ENCODE peak calls at places on chromosomes 5 and 9, in five cellular contexts. Q, C, L, H and J are unnamed samples.
A peak's percentile ranks its signal among the peaks of the same experiment; 100 is the strongest.

GRCh38 chr9:93134740-93135444 is 841 bp upstream of the NINJ1 start:
- DNase-seq in Q (no peak), C (no peak), L (no peak), H (no peak), J (no peak)

GRCh38 chr9:107929439-107929838 is 439.9 kb upstream of the KLF4 start:
- DNase-seq in C (no peak), H (no peak), Q (no peak), L (no peak), J (no peak)

GRCh38 chr5:139897342-139897741 is 101.7 kb downstream of the PSD2 start:
- DNase-seq in C (no peak), L (no peak), Q (no peak), H (no peak), J (no peak)

GRCh38 chr9:129962889-129963703 is 79.9 kb downstream of the FNBP1 start:
- DNase-seq in H (peak; percentile 94), L (peak; percentile 68), Q (no peak), C (peak; percentile 42), J (peak; percentile 74)

GRCh38 chr9:3525836-3526165 is at the start of gene RFX3:
- DNase-seq in Q (peak; percentile 91), H (peak; percentile 98), L (peak; percentile 95), C (peak; percentile 96), J (peak; percentile 98)

GRCh38 chr9:131237931-131238401 is 38.3 kb downstream of the FAM78A start:
- DNase-seq in C (peak; percentile 36), L (peak; percentile 70), Q (peak; percentile 26), H (peak; percentile 97), J (peak; percentile 93)

GRCh38 chr9:119559056-119559455 is 189.8 kb upstream of the BRINP1 start:
- DNase-seq in H (no peak), L (no peak), C (no peak), Q (no peak), J (no peak)

GRCh38 chr5:53071738-53072137 is 37.8 kb downstream of the MOCS2 start:
- DNase-seq in H (no peak), L (peak; percentile 51), Q (no peak), C (no peak), J (no peak)

GRCh38 chr9:81737871-81738507 is 48.6 kb upstream of the TLE1 start:
- DNase-seq in Q (peak; percentile 48), C (no peak), L (peak; percentile 93), H (no peak), J (no peak)

GRCh38 chr9:35882265-35882848 is 12.2 kb upstream of the OR13J1 start:
- DNase-seq in L (peak; percentile 75), H (peak; percentile 60), C (peak; percentile 78), Q (peak; percentile 63), J (peak; percentile 75)

GRCh38 chr5:76475936-76476335 is 72.9 kb downstream of the IQGAP2 start:
- DNase-seq in C (no peak), Q (no peak), H (no peak), L (no peak), J (no peak)

GRCh38 chr5:35087971-35088370 is 40.2 kb upstream of the AGXT2 start:
- DNase-seq in L (peak; percentile 66), C (no peak), Q (no peak), H (no peak), J (no peak)

GRCh38 chr5:141781910-141782309 is 96.3 kb downstream of the PCDH1 start:
- DNase-seq in H (no peak), C (no peak), L (no peak), Q (no peak), J (no peak)

GRCh38 chr5:58208674-58209073 is 251.2 kb downstream of the PLK2 start:
- DNase-seq in Q (no peak), C (no peak), H (no peak), L (no peak), J (no peak)

GRCh38 chr9:83714316-83714715 is 6.6 kb upstream of the UBQLN1 start:
- DNase-seq in Q (no peak), L (no peak), H (peak; percentile 17), C (no peak), J (no peak)

GRCh38 chr9:124392254-124392653 is 23.0 kb downstream of the PSMB7 start:
- DNase-seq in L (no peak), C (no peak), Q (no peak), H (no peak), J (no peak)

GRCh38 chr5:32027717-32028321 is 146.3 kb downstream of the GOLPH3 start:
- DNase-seq in Q (peak; percentile 70), L (peak; percentile 96), C (peak; percentile 76), H (no peak), J (peak; percentile 87)

GRCh38 chr9:128175743-128176142 is 15.6 kb downstream of the CIZ1 start:
- DNase-seq in L (no peak), Q (no peak), C (no peak), H (no peak), J (no peak)

GRCh38 chr5:68046445-68046844 is 169.1 kb upstream of the PIK3R1 start:
- DNase-seq in C (no peak), L (peak; percentile 99), Q (peak; percentile 78), H (no peak), J (peak; percentile 26)

GRCh38 chr5:172886974-172887491 is 53.0 kb downstream of the ERGIC1 start:
- DNase-seq in H (no peak), L (peak; percentile 88), Q (peak; percentile 46), C (peak; percentile 51), J (no peak)

GRCh38 chr5:76874088-76874581 is 24.3 kb downstream of the S100Z start:
- DNase-seq in C (no peak), Q (no peak), H (no peak), L (no peak), J (no peak)

GRCh38 chr5:1323803-1324173 is 21.1 kb downstream of the CLPTM1L start:
- DNase-seq in L (no peak), C (no peak), Q (no peak), H (no peak), J (no peak)

GRCh38 chr9:77427256-77427927 is 220.7 kb downstream of the GNA14 start:
- DNase-seq in C (no peak), L (no peak), H (no peak), Q (no peak), J (no peak)

GRCh38 chr5:102921341-102922047 is 166.4 kb downstream of the PAM start:
- DNase-seq in C (no peak), L (no peak), H (no peak), Q (no peak), J (no peak)

GRCh38 chr5:132258102-132259060 is 885 bp downstream of the PDLIM4 start:
- DNase-seq in C (no peak), H (no peak), Q (no peak), L (peak; percentile 58), J (no peak)

GRCh38 chr9:130112244-130113151 is 58.8 kb downstream of the GPR107 start:
- DNase-seq in L (no peak), C (no peak), H (peak; percentile 48), Q (no peak), J (no peak)

GRCh38 chr9:20582150-20582549 is 40.1 kb downstream of the MLLT3 start:
- DNase-seq in L (no peak), Q (no peak), H (peak; percentile 47), C (no peak), J (no peak)

GRCh38 chr9:126665696-126666035 is 51.9 kb downstream of the LMX1B start:
- DNase-seq in Q (no peak), C (no peak), L (no peak), H (no peak), J (no peak)

GRCh38 chr5:51414516-51414915 is 31.3 kb downstream of the ISL1 start:
- DNase-seq in L (no peak), Q (no peak), C (no peak), H (no peak), J (no peak)

GRCh38 chr9:83491995-83492394 is 46.2 kb downstream of the FRMD3 start:
- DNase-seq in Q (no peak), L (no peak), H (no peak), C (no peak), J (no peak)

GRCh38 chr9:124455820-124456219 is 5.6 kb downstream of the ADGRD2 start:
- DNase-seq in C (no peak), Q (no peak), L (no peak), H (no peak), J (no peak)

GRCh38 chr9:98899399-98900056 is 44.2 kb upstream of the COL15A1 start:
- DNase-seq in L (peak; percentile 82), H (peak; percentile 18), Q (no peak), C (no peak), J (no peak)

GRCh38 chr9:613771-614347 is 227.6 kb upstream of the DMRT1 start:
- DNase-seq in H (peak; percentile 54), L (peak; percentile 89), C (peak; percentile 88), Q (peak; percentile 69), J (peak; percentile 92)

GRCh38 chr5:72955143-72955767 is 586 bp upstream of the FCHO2 start:
- DNase-seq in C (no peak), L (no peak), H (no peak), Q (no peak), J (no peak)

GRCh38 chr5:1488882-1489680 is 34.7 kb downstream of the LPCAT1 start:
- DNase-seq in Q (no peak), H (peak; percentile 59), L (peak; percentile 63), C (no peak), J (no peak)

GRCh38 chr9:127746959-127747569 is 12.0 kb upstream of the TOR2A start:
- DNase-seq in Q (no peak), C (no peak), H (no peak), L (no peak), J (no peak)

GRCh38 chr9:75488082-75488713 is 399.9 kb downstream of the OSTF1 start:
- DNase-seq in Q (no peak), C (no peak), H (no peak), L (no peak), J (no peak)

GRCh38 chr5:108727154-108727638 is 20.5 kb upstream of the FER start:
- DNase-seq in H (no peak), C (no peak), L (peak; percentile 41), Q (no peak), J (peak; percentile 10)